ENCODE peak calls at places on chromosomes 1 and 21, in nine cellular contexts. H is transverse colon; C is mammary epithelial cell; X is H9; Q is body of pancreas; O is CD8-positive, alpha-beta T cell; N is HCT116; S is upper lobe of right lung; G is GM23248. Y is an unnamed sample.

GRCh38 chr1:167071286-167071685 is 18.9 kb downstream of the GPA33 start:
- DNase-seq in X (no peak), H (no peak), C (no peak), O (no peak), S (no peak), N (no peak), G (no peak), Q (no peak), Y (no peak)

GRCh38 chr1:102434421-102434820 is 437.7 kb upstream of the OLFM3 start:
- DNase-seq in C (peak; percentile 4), H (no peak), G (peak; percentile 8), S (no peak), Q (no peak), O (no peak), X (peak; percentile 50), N (peak; percentile 10), Y (no peak)

GRCh38 chr1:44587796-44588460 is 86.4 kb downstream of the TMEM53 start:
- DNase-seq in Q (peak; percentile 40), C (peak; percentile 2), G (no peak), O (no peak), S (no peak), H (peak; percentile 65), X (no peak), N (no peak), Y (no peak)

GRCh38 chr1:159927887-159928431 is 2.7 kb upstream of the TAGLN2 start:
- DNase-seq in Q (no peak), G (no peak), C (no peak), O (no peak), H (no peak), X (no peak), S (peak; percentile 48), N (no peak), Y (no peak)

GRCh38 chr1:206470692-206471414 is 577 bp downstream of the IKBKE start:
- DNase-seq in X (peak; percentile 70), N (no peak), O (no peak), C (peak; percentile 59), H (peak; percentile 51), S (peak; percentile 66), Q (peak; percentile 31), G (peak; percentile 90), Y (peak; percentile 32)

GRCh38 chr1:31715097-31715872 is 11.5 kb upstream of the COL16A1 start:
- DNase-seq in S (peak; percentile 87), O (no peak), Q (peak; percentile 83), G (peak; percentile 94), N (peak; percentile 75), C (no peak), H (peak; percentile 93), X (peak; percentile 100), Y (no peak)

GRCh38 chr1:206107168-206107544 is 10.0 kb downstream of the AVPR1B start:
- DNase-seq in G (no peak), X (no peak), N (no peak), S (no peak), Q (no peak), C (no peak), H (no peak), O (no peak), Y (no peak)

GRCh38 chr1:93504247-93505033 is 56.5 kb downstream of the FNBP1L start:
- DNase-seq in O (no peak), N (no peak), H (no peak), C (no peak), G (no peak), X (no peak), Q (no peak), S (no peak), Y (no peak)

GRCh38 chr1:54287176-54287650 is 87.2 kb downstream of the MRPL37 start:
- DNase-seq in S (peak; percentile 80), G (peak; percentile 83), X (peak; percentile 59), H (peak; percentile 86), Q (peak; percentile 85), C (peak; percentile 65), N (no peak), O (peak; percentile 12), Y (no peak)

GRCh38 chr1:209633335-209633997 is 18.8 kb downstream of the LAMB3 start:
- DNase-seq in N (no peak), O (no peak), S (no peak), H (no peak), X (no peak), C (no peak), Q (no peak), G (peak; percentile 45), Y (no peak)

GRCh38 chr1:203354246-203354645 is 3.3 kb upstream of the FMOD start:
- DNase-seq in S (no peak), H (no peak), C (no peak), Q (no peak), N (no peak), G (peak; percentile 79), X (no peak), O (no peak), Y (no peak)

GRCh38 chr1:27144920-27145661 is 9.8 kb downstream of the SLC9A1 start:
- DNase-seq in G (peak; percentile 82), O (no peak), H (peak; percentile 37), Q (no peak), C (no peak), S (no peak), N (no peak), X (no peak), Y (no peak)

GRCh38 chr1:200901350-200901749 is 6.7 kb downstream of the INAVA start:
- DNase-seq in C (no peak), N (no peak), H (no peak), X (no peak), S (no peak), Q (no peak), O (no peak), G (no peak), Y (no peak)
- H3K27ac ChIP-seq in C (no peak overlapping the region), N (no peak overlapping the region), H (no peak overlapping the region), X (no peak overlapping the region), S (no peak overlapping the region), Q (no peak overlapping the region), O (no peak overlapping the region), G (no peak overlapping the region), Y (no peak overlapping the region)

DNA sequence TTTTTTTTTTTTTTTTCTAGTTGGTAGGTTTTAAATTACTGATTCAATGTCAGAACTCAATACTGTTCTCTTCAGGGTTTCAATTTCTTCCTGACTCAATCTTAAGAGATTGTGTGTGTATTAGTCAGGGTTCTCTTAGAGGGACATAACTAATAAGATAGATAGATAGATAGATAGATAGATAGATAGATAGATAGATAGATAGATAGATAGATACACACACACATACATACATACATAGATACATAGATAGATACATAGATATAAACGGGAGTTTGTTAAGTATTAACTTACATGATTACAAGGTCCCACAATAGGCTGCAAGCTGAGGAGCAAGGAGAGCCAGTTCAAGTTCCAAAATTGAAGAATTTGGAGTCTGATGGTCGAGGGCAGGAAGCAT is 251.3 kb downstream of the SMYD3 start:
- DNase-seq in G (no peak), S (no peak), O (no peak), H (no peak), Q (no peak), N (no peak), X (no peak), C (no peak), Y (no peak)
- H3K4me1 ChIP-seq in G (no peaks in the 10 kb centered on the region), S (no peaks in the 10 kb centered on the region), O (no peaks in the 10 kb centered on the region), H (no peaks in the 10 kb centered on the region), Q (no peaks in the 10 kb centered on the region), N (no peaks in the 10 kb centered on the region), X (no peaks in the 10 kb centered on the region), C (no peaks in the 10 kb centered on the region), Y (no peaks in the 10 kb centered on the region)

GRCh38 chr21:34911360-34911759 is 137.7 kb downstream of the RUNX1 start:
- DNase-seq in N (no peak), Q (no peak), X (no peak), O (no peak), C (no peak), H (no peak), S (no peak), G (no peak), Y (no peak)

GRCh38 chr21:34907783-34908423 is 141.2 kb downstream of the RUNX1 start:
- DNase-seq in S (no peak), N (no peak), H (no peak), C (no peak), X (no peak), O (no peak), Q (no peak), G (no peak), Y (no peak)

GRCh38 chr21:34908424-34909055 is 140.6 kb downstream of the RUNX1 start:
- DNase-seq in X (no peak), C (no peak), Q (no peak), H (no peak), O (no peak), N (no peak), G (peak; percentile 72), S (no peak), Y (no peak)

GRCh38 chr21:34910396-34910795 is 138.7 kb downstream of the RUNX1 start:
- DNase-seq in H (no peak), S (peak; percentile 76), Q (no peak), G (no peak), C (no peak), N (no peak), O (no peak), X (no peak), Y (no peak)

DNA sequence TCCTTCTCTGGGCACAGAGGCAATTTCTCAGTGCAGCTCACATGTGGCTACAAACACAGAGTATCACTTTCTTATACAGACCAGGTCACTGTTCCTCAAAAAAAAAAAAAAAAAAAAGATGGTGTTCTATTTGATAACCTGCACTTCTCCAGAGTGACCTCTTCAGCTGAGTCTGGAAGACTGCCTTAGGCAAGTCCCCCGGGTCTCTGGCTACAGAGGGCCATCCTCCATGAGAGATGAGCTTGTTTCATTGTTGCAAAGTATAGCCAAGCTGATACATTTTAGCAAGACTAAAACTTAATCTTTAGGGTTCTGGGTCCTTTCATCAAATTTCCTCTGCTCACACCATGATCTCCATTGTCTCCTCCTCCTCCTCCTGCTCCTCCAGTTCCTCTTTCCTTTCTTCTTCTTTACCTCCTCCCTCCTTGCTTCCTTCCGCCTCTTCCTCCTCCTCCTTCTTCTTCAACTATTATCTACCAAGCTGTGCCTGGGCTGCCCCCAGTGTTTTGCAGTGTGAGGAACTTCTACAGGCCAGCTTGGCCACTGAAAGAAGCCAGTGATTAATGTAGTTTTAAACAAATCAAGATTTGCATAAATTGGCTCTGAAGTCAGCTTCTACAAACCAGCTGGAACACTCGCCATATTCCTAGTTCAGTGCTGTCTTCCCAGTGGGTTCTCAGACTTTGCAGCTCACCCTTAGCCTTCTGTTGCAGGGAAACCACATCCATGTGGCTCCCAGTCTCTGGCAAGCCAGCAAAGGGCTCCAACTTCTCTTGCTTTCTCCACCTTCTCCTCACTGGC is 139.4 kb downstream of the RUNX1 start:
- DNase-seq in S (no peak), Q (no peak), O (no peak), G (peak; percentile 10), N (no peak), H (no peak), C (no peak), X (no peak), Y (no peak)
- H3K27ac ChIP-seq in S (no peak overlapping the region), Q (no peak overlapping the region), O (no peak overlapping the region), G (no peak overlapping the region), N (no peak overlapping the region), H (no peak overlapping the region), C (no peak overlapping the region), X (no peak overlapping the region), Y (no peak overlapping the region)

DNA sequence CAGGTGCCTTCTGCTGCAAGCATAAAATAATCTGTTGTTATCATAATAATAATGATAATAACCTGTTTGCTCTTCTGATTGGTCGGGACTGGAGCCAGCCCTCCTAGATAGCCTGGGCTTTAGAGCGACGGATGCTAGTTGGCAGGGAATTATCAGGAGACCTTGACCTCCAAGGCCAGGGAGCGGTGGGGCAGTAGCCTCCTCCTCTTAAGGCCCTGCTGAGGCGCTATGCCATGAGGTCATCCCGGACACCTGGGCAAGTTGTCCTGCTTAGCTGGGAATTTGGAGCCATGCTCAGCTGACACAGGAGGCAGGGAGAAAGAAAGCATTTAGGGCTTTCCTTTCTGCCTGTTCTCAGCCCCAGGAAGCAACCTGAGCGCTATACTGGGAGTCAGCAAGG is 15.6 kb downstream of the C1orf115 start:
- DNase-seq in N (no peak), G (no peak), X (no peak), C (no peak), O (no peak), H (no peak), Q (no peak), S (no peak), Y (no peak)
- H3K4me1 ChIP-seq in N (no peaks in the 10 kb centered on the region), G (no peaks in the 10 kb centered on the region), X (no peaks in the 10 kb centered on the region), C (no peaks in the 10 kb centered on the region), O (no peaks in the 10 kb centered on the region), H (peaks cover 6% of the 10 kb centered on the region), Q (peaks cover 37% of the 10 kb centered on the region), S (no peaks in the 10 kb centered on the region), Y (no peaks in the 10 kb centered on the region)